ENCODE peak calls at places on chromosomes 5 and 9, in six cellular contexts. R is right lobe of liver, Z is upper lobe of left lung, C is stomach, X is progenitor cell of endocrine pancreas, G is esophagus squamous epithelium. U is an unnamed sample.

GRCh38 chr9:76151267-76151666 is 243.0 kb downstream of the RFK start:
- DNase-seq in R (no peak), Z (no peak), C (no peak), X (no peak), G (no peak), U (no peak)

GRCh38 chr9:95826183-95826838 is 49.2 kb upstream of the ERCC6L2 start:
- DNase-seq in R (no peak), Z (no peak), C (no peak), X (no peak), G (no peak), U (no peak)

GRCh38 chr5:23139338-23140171 is 286.4 kb upstream of the CDH12 start:
- DNase-seq in R (no peak), Z (no peak), C (no peak), X (no peak), G (no peak), U (no peak)

GRCh38 chr9:124257070-124257864 is 482 bp upstream of the NEK6 start:
- DNase-seq in R (no peak), Z (no peak), C (no peak), X (no peak), G (no peak), U (no peak)

GRCh38 chr5:146643805-146644204 is 127.8 kb upstream of the GPR151 start:
- DNase-seq in R (no peak), Z (no peak), C (no peak), X (no peak), G (no peak), U (no peak)

GRCh38 chr5:42719034-42719433 is 37.6 kb upstream of the CCDC152 start:
- DNase-seq in R (no peak), Z (no peak), C (no peak), X (no peak), G (no peak), U (no peak)

GRCh38 chr5:65873181-65873580 is 53.2 kb upstream of the ERBIN start:
- DNase-seq in R (no peak), Z (no peak), C (no peak), X (no peak), G (no peak), U (no peak)

GRCh38 chr9:113281356-113281755 is 5.9 kb downstream of the PRPF4 start:
- DNase-seq in R (no peak), Z (no peak), C (no peak), X (no peak), G (no peak), U (no peak)

GRCh38 chr5:77133061-77133758 is 46.1 kb upstream of the ZBED3 start:
- DNase-seq in R (peak; percentile 86), Z (peak; percentile 53), C (peak; percentile 32), X (no peak), G (peak; percentile 13), U (no peak)

GRCh38 chr9:78030553-78031270 is 899 bp downstream of the GNAQ start:
- DNase-seq in R (peak; percentile 74), Z (peak; percentile 80), C (peak; percentile 55), X (peak; percentile 42), G (no peak), U (peak; percentile 52)

GRCh38 chr5:135246605-135246922 is 152.5 kb downstream of the MACROH2A1 start:
- DNase-seq in R (no peak), Z (no peak), C (no peak), X (no peak), G (no peak), U (no peak)

GRCh38 chr9:127136081-127136879 is 13.8 kb upstream of the ANGPTL2 start:
- DNase-seq in R (peak; percentile 28), Z (no peak), C (peak; percentile 9), X (no peak), G (no peak), U (no peak)

GRCh38 chr5:142087920-142088679 is 20.5 kb upstream of the NDFIP1 start:
- DNase-seq in R (no peak), Z (no peak), C (no peak), X (no peak), G (no peak), U (no peak)

GRCh38 chr5:159206368-159206767 is 3.0 kb downstream of the RNF145 start:
- DNase-seq in R (no peak), Z (no peak), C (no peak), X (no peak), G (no peak), U (no peak)

GRCh38 chr5:167973126-167973525 is 318.3 kb upstream of the WWC1 start:
- DNase-seq in R (no peak), Z (no peak), C (no peak), X (no peak), G (no peak), U (no peak)

GRCh38 chr5:40486437-40487270 is 193.1 kb upstream of the PTGER4 start:
- DNase-seq in R (no peak), Z (peak; percentile 58), C (no peak), X (no peak), G (no peak), U (no peak)

GRCh38 chr5:91059409-91059808 is 323.7 kb downstream of the ARRDC3 start:
- DNase-seq in R (no peak), Z (no peak), C (no peak), X (no peak), G (no peak), U (no peak)

GRCh38 chr9:81981881-81982280 is 6.7 kb upstream of the SPATA31D1 start:
- DNase-seq in R (no peak), Z (no peak), C (no peak), X (no peak), G (no peak), U (no peak)

GRCh38 chr5:157350939-157351338 is 85.0 kb downstream of the CYFIP2 start:
- DNase-seq in R (no peak), Z (no peak), C (no peak), X (no peak), G (no peak), U (no peak)

GRCh38 chr5:62578540-62578939 is at the start of gene LRRC70:
- DNase-seq in R (no peak), Z (no peak), C (no peak), X (no peak), G (no peak), U (no peak)

GRCh38 chr9:106286249-106286648 is 576.7 kb upstream of the ZNF462 start:
- DNase-seq in R (no peak), Z (no peak), C (no peak), X (no peak), G (no peak), U (peak; percentile 30)

GRCh38 chr9:106288689-106289088 is 574.3 kb upstream of the ZNF462 start:
- DNase-seq in R (no peak), Z (no peak), C (no peak), X (no peak), G (no peak), U (no peak)

GRCh38 chr9:106287108-106287631 is 575.8 kb upstream of the ZNF462 start:
- DNase-seq in R (no peak), Z (peak; percentile 20), C (peak; percentile 32), X (no peak), G (no peak), U (no peak)

GRCh38 chr9:106284300-106284699 is 578.7 kb upstream of the ZNF462 start:
- DNase-seq in R (no peak), Z (no peak), C (no peak), X (no peak), G (no peak), U (peak; percentile 19)
- TF ChIP-seq CTCF in R (no peak), Z (no peak), C (no peak), X (peak; percentile 37), G (no peak), U (peak; percentile 44)

DNA sequence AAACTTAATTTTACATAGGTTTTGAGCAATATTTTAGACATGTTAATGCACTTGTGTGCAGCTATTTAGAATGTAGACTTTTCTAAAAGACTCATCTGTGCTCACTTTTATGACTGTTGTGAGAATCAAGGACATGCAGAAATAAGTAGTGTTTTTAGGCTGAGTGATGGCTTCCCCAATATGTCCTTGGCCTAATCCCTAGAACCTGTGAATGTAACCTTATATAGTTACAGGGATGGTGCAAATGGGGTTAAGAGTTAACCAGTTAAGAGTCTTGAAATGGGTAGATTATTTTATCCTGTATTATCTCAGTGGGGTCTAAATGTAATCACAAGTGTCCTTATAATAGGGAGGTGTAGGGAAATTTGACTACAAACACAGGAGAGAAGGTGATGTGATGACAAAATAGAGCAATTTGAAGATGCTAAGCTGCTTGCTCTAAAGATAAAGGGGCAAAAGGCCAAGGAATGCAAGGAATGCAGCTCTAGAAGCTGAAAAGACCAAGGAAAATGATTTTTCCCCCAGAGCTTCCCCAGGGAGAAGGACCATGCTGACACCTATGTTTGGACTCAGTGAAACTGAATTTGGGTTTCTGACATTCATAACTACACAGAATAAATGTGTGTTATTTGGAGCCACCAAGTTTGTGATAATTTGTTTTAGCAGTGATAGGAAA is 298.0 kb upstream of the PAPPA start:
- DNase-seq in R (no peak), Z (no peak), C (no peak), X (no peak), G (no peak), U (no peak)
- TF ChIP-seq CTCF in R (no peak), Z (no peak), C (no peak), X (no peak), G (no peak), U (no peak)

GRCh38 chr5:53425598-53426516 is 54.6 kb upstream of the FST start:
- DNase-seq in R (peak; percentile 47), Z (no peak), C (no peak), X (no peak), G (no peak), U (peak; percentile 58)

GRCh38 chr5:53426878-53427277 is 53.6 kb upstream of the FST start:
- DNase-seq in R (no peak), Z (no peak), C (no peak), X (no peak), G (no peak), U (no peak)

GRCh38 chr5:53426517-53426839 is 54.0 kb upstream of the FST start:
- DNase-seq in R (no peak), Z (no peak), C (no peak), X (no peak), G (no peak), U (no peak)

GRCh38 chr5:53423724-53424123 is 56.7 kb upstream of the FST start:
- DNase-seq in R (no peak), Z (no peak), C (no peak), X (no peak), G (no peak), U (no peak)

DNA sequence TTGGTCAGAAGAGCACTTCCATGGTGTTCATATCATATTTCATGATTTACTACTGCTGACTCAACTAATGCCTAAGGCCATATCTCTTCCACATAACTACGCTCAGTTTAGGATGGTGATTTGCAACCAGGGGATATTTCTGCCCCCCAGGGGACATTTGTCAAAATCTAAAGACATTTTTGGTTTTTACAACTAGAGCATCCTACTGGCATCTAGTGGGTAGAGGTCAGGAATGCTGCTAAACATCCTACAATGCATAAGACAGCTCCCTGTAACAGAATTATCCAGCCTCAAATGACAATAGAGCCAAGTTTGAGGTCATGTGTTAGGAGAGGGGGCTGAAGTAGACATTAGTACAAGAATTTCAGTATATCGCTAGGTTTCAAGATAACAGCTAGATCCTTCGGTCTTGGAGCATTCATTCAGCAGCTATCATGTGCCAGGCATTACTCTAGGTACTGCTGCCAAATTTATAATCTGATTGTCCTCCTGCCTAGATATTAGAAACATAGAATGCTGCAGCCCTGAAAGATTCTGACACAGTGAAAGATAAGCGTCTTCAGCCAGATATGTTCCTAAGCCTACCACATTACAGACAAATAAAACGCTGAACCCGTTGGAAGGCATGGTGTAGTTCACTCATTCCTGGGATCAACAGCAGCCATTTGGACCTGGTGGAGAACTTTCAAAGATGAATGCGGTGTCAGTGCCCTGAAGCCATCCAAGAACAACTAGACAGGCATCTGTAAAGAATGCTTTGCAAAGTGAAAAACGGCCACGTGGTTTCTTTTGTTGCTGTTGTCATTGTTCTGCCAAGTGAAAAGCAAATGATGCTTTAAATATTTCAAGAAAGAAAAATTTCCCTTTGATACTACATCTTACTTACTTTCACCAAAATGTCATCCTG is 55.5 kb upstream of the FST start:
- DNase-seq in R (no peak), Z (no peak), C (no peak), X (no peak), G (no peak), U (no peak)
- TF ChIP-seq CTCF in R (no peak), Z (no peak), C (no peak), X (no peak), G (no peak), U (no peak)

GRCh38 chr5:35617435-35618296 is at the start of gene SPEF2:
- DNase-seq in R (peak; percentile 88), Z (peak; percentile 83), C (peak; percentile 82), X (peak; percentile 72), G (peak; percentile 10), U (peak; percentile 82)
- TF ChIP-seq CTCF in R (peak; percentile 83), Z (peak; percentile 50), C (peak; percentile 63), X (peak; percentile 84), G (peak; percentile 61), U (peak; percentile 94)

U was measured in neural crest cell.